ENCODE peak calls at places on chromosomes 3 and 15, in seven cellular contexts. L is GDM1; S is germinal center; T is activated naive CD4-positive, alpha-beta T cell treated with anti-CD3 and anti-CD28 coated beads, Interleukin-2, amount 50 U/mL, for 16 hours; V is aorta; K is NAMALWA; Y is pons. N is an unnamed sample.

GRCh38 chr3:158718490-158719170 is 13.6 kb downstream of the RARRES1 start:
- DNase-seq in V (no peak), Y (no peak), K (no peak), L (no peak), T (no peak), S (no peak), N (no peak)

GRCh38 chr3:128557531-128558280 is 64.7 kb upstream of the GATA2 start:
- DNase-seq in L (no peak), K (no peak), V (peak; percentile 5), S (no peak), T (no peak), Y (no peak), N (no peak)

GRCh38 chr15:28873585-28874139 is 12.1 kb upstream of the APBA2 start:
- DNase-seq in K (no peak), T (no peak), V (peak; percentile 38), L (no peak), S (no peak), Y (no peak), N (no peak)

GRCh38 chr3:195892355-195893120 is 15.8 kb downstream of the TNK2 start:
- DNase-seq in V (no peak), L (no peak), Y (peak; percentile 94), S (no peak), T (no peak), K (peak; percentile 36), N (no peak)

GRCh38 chr15:77575203-77575934 is 57.3 kb downstream of the LINGO1 start:
- DNase-seq in L (no peak), Y (no peak), K (no peak), S (no peak), V (no peak), T (no peak), N (no peak)

GRCh38 chr3:176953106-176954080 is 243.9 kb downstream of the TBL1XR1 start:
- DNase-seq in S (no peak), K (no peak), Y (no peak), L (no peak), T (no peak), V (no peak), N (no peak)

GRCh38 chr15:41810651-41811431 is 17.1 kb upstream of the JMJD7 start:
- DNase-seq in V (no peak), S (no peak), K (no peak), L (no peak), T (no peak), Y (no peak), N (no peak)

GRCh38 chr3:160792445-160793039 is 36.5 kb downstream of the PPM1L start:
- DNase-seq in K (no peak), Y (no peak), T (no peak), V (no peak), S (no peak), L (no peak), N (no peak)

GRCh38 chr3:13863929-13864595 is 15.8 kb downstream of the WNT7A start:
- DNase-seq in Y (no peak), S (no peak), L (no peak), K (no peak), V (peak; percentile 61), T (no peak), N (no peak)

GRCh38 chr3:195172285-195172684 is 98.7 kb downstream of the XXYLT1 start:
- DNase-seq in T (no peak), L (no peak), K (no peak), V (peak; percentile 82), Y (no peak), S (no peak), N (no peak)